ENCODE peak calls at places on chromosomes 3 and 15, in eight cellular contexts. One of them, this sample, is unnamed.

GRCh38 chr3:16528111-16528510 is 14.6 kb upstream of the RFTN1 start:
- DNase-seq in OCI-LY7: no peak
- DNase-seq in AG04450: no peak
- DNase-seq in SK-N-SH: no peak
- DNase-seq in uterus: no peak
- DNase-seq in heart left ventricle: no peak
- DNase-seq in choroid plexus epithelial cell: no peak
- DNase-seq in left ventricle myocardium inferior: no peak
- DNase-seq in this sample: no peak

GRCh38 chr15:77028451-77029165 is 33.7 kb downstream of the PSTPIP1 start:
- DNase-seq in OCI-LY7: no peak
- DNase-seq in AG04450: no peak
- DNase-seq in SK-N-SH: peak
- DNase-seq in uterus: no peak
- DNase-seq in heart left ventricle: peak
- DNase-seq in choroid plexus epithelial cell: no peak
- DNase-seq in left ventricle myocardium inferior: no peak
- DNase-seq in this sample: no peak

GRCh38 chr3:133301194-133301593 is 98.7 kb upstream of the BFSP2 start:
- DNase-seq in OCI-LY7: no peak
- DNase-seq in AG04450: peak
- DNase-seq in SK-N-SH: no peak
- DNase-seq in uterus: no peak
- DNase-seq in heart left ventricle: no peak
- DNase-seq in choroid plexus epithelial cell: peak
- DNase-seq in left ventricle myocardium inferior: no peak
- DNase-seq in this sample: no peak

GRCh38 chr3:63979093-63979492 is 44.2 kb downstream of the PSMD6 start:
- DNase-seq in OCI-LY7: no peak
- DNase-seq in AG04450: no peak
- DNase-seq in SK-N-SH: no peak
- DNase-seq in uterus: no peak
- DNase-seq in heart left ventricle: no peak
- DNase-seq in choroid plexus epithelial cell: peak
- DNase-seq in left ventricle myocardium inferior: no peak
- DNase-seq in this sample: peak

GRCh38 chr3:50594253-50594785 is 17.3 kb downstream of the CISH start:
- DNase-seq in OCI-LY7: no peak
- DNase-seq in AG04450: no peak
- DNase-seq in SK-N-SH: peak
- DNase-seq in uterus: no peak
- DNase-seq in heart left ventricle: no peak
- DNase-seq in choroid plexus epithelial cell: no peak
- DNase-seq in left ventricle myocardium inferior: no peak
- DNase-seq in this sample: no peak

GRCh38 chr3:170322501-170323328 is 34.8 kb upstream of the SKIL start:
- DNase-seq in OCI-LY7: no peak
- DNase-seq in AG04450: no peak
- DNase-seq in SK-N-SH: no peak
- DNase-seq in uterus: no peak
- DNase-seq in heart left ventricle: no peak
- DNase-seq in choroid plexus epithelial cell: peak
- DNase-seq in left ventricle myocardium inferior: no peak
- DNase-seq in this sample: no peak

GRCh38 chr3:134087046-134087974 is 57.6 kb upstream of the SLCO2A1 start:
- DNase-seq in OCI-LY7: no peak
- DNase-seq in AG04450: no peak
- DNase-seq in SK-N-SH: no peak
- DNase-seq in uterus: no peak
- DNase-seq in heart left ventricle: no peak
- DNase-seq in choroid plexus epithelial cell: peak
- DNase-seq in left ventricle myocardium inferior: no peak
- DNase-seq in this sample: no peak

GRCh38 chr3:195612075-195612800 is 28.5 kb upstream of the APOD start:
- DNase-seq in OCI-LY7: no peak
- DNase-seq in AG04450: no peak
- DNase-seq in SK-N-SH: no peak
- DNase-seq in uterus: peak
- DNase-seq in heart left ventricle: no peak
- DNase-seq in choroid plexus epithelial cell: no peak
- DNase-seq in left ventricle myocardium inferior: no peak
- DNase-seq in this sample: no peak

GRCh38 chr3:143918848-143919247 is 52.8 kb upstream of the DIPK2A start:
- DNase-seq in OCI-LY7: no peak
- DNase-seq in AG04450: no peak
- DNase-seq in SK-N-SH: no peak
- DNase-seq in uterus: no peak
- DNase-seq in heart left ventricle: no peak
- DNase-seq in choroid plexus epithelial cell: no peak
- DNase-seq in left ventricle myocardium inferior: no peak
- DNase-seq in this sample: no peak

GRCh38 chr15:60572462-60573214 is 93.7 kb upstream of the ICE2 start:
- DNase-seq in OCI-LY7: no peak
- DNase-seq in AG04450: no peak
- DNase-seq in SK-N-SH: no peak
- DNase-seq in uterus: no peak
- DNase-seq in heart left ventricle: no peak
- DNase-seq in choroid plexus epithelial cell: no peak
- DNase-seq in left ventricle myocardium inferior: no peak
- DNase-seq in this sample: no peak

GRCh38 chr3:147369231-147369630 is 37.1 kb downstream of the ZIC4 start:
- DNase-seq in OCI-LY7: no peak
- DNase-seq in AG04450: no peak
- DNase-seq in SK-N-SH: no peak
- DNase-seq in uterus: no peak
- DNase-seq in heart left ventricle: no peak
- DNase-seq in choroid plexus epithelial cell: no peak
- DNase-seq in left ventricle myocardium inferior: no peak
- DNase-seq in this sample: no peak

GRCh38 chr3:149339931-149340309 is 6.5 kb upstream of the TM4SF18 start:
- DNase-seq in OCI-LY7: no peak
- DNase-seq in AG04450: peak
- DNase-seq in SK-N-SH: no peak
- DNase-seq in uterus: peak
- DNase-seq in heart left ventricle: peak
- DNase-seq in choroid plexus epithelial cell: peak
- DNase-seq in left ventricle myocardium inferior: peak
- DNase-seq in this sample: peak

GRCh38 chr3:126354776-126355175 is 2.4 kb downstream of the KLF15 start:
- DNase-seq in OCI-LY7: no peak
- DNase-seq in AG04450: no peak
- DNase-seq in SK-N-SH: no peak
- DNase-seq in uterus: no peak
- DNase-seq in heart left ventricle: no peak
- DNase-seq in choroid plexus epithelial cell: no peak
- DNase-seq in left ventricle myocardium inferior: no peak
- DNase-seq in this sample: no peak

GRCh38 chr3:158522737-158523136 is 48.3 kb upstream of the MLF1 start:
- DNase-seq in OCI-LY7: no peak
- DNase-seq in AG04450: no peak
- DNase-seq in SK-N-SH: no peak
- DNase-seq in uterus: no peak
- DNase-seq in heart left ventricle: no peak
- DNase-seq in choroid plexus epithelial cell: peak
- DNase-seq in left ventricle myocardium inferior: no peak
- DNase-seq in this sample: no peak

GRCh38 chr3:124059580-124059979 is 67.7 kb upstream of the ROPN1 start:
- DNase-seq in OCI-LY7: no peak
- DNase-seq in AG04450: no peak
- DNase-seq in SK-N-SH: no peak
- DNase-seq in uterus: no peak
- DNase-seq in heart left ventricle: no peak
- DNase-seq in choroid plexus epithelial cell: peak
- DNase-seq in left ventricle myocardium inferior: no peak
- DNase-seq in this sample: no peak

GRCh38 chr3:183224581-183224980 is 28.5 kb upstream of the B3GNT5 start:
- DNase-seq in OCI-LY7: no peak
- DNase-seq in AG04450: no peak
- DNase-seq in SK-N-SH: no peak
- DNase-seq in uterus: no peak
- DNase-seq in heart left ventricle: no peak
- DNase-seq in choroid plexus epithelial cell: no peak
- DNase-seq in left ventricle myocardium inferior: no peak
- DNase-seq in this sample: no peak

GRCh38 chr15:85284497-85284896 is 95.9 kb upstream of the AKAP13 start:
- DNase-seq in OCI-LY7: peak
- DNase-seq in AG04450: no peak
- DNase-seq in SK-N-SH: no peak
- DNase-seq in uterus: no peak
- DNase-seq in heart left ventricle: no peak
- DNase-seq in choroid plexus epithelial cell: no peak
- DNase-seq in left ventricle myocardium inferior: no peak
- DNase-seq in this sample: no peak

GRCh38 chr15:43361313-43361903 is 9.4 kb downstream of the ZSCAN29 start:
- DNase-seq in OCI-LY7: no peak
- DNase-seq in AG04450: no peak
- DNase-seq in SK-N-SH: no peak
- DNase-seq in uterus: no peak
- DNase-seq in heart left ventricle: no peak
- DNase-seq in choroid plexus epithelial cell: no peak
- DNase-seq in left ventricle myocardium inferior: no peak
- DNase-seq in this sample: no peak

GRCh38 chr15:85672338-85673097 is 122.2 kb downstream of the KLHL25 start:
- DNase-seq in OCI-LY7: no peak
- DNase-seq in AG04450: no peak
- DNase-seq in SK-N-SH: no peak
- DNase-seq in uterus: no peak
- DNase-seq in heart left ventricle: no peak
- DNase-seq in choroid plexus epithelial cell: no peak
- DNase-seq in left ventricle myocardium inferior: no peak
- DNase-seq in this sample: no peak

GRCh38 chr3:137763594-137763938 is 549 bp upstream of the SOX14 start:
- DNase-seq in OCI-LY7: no peak
- DNase-seq in AG04450: no peak
- DNase-seq in SK-N-SH: peak
- DNase-seq in uterus: no peak
- DNase-seq in heart left ventricle: no peak
- DNase-seq in choroid plexus epithelial cell: no peak
- DNase-seq in left ventricle myocardium inferior: no peak
- DNase-seq in this sample: no peak
- H3K4me3 ChIP-seq in OCI-LY7: no peak
- H3K4me3 ChIP-seq in AG04450: no peak
- H3K4me3 ChIP-seq in SK-N-SH: no peak
- H3K4me3 ChIP-seq in uterus: no peak
- H3K4me3 ChIP-seq in heart left ventricle: no peak
- H3K4me3 ChIP-seq in choroid plexus epithelial cell: no peak
- H3K4me3 ChIP-seq in left ventricle myocardium inferior: peak
- H3K4me3 ChIP-seq in this sample: no peak

DNA sequence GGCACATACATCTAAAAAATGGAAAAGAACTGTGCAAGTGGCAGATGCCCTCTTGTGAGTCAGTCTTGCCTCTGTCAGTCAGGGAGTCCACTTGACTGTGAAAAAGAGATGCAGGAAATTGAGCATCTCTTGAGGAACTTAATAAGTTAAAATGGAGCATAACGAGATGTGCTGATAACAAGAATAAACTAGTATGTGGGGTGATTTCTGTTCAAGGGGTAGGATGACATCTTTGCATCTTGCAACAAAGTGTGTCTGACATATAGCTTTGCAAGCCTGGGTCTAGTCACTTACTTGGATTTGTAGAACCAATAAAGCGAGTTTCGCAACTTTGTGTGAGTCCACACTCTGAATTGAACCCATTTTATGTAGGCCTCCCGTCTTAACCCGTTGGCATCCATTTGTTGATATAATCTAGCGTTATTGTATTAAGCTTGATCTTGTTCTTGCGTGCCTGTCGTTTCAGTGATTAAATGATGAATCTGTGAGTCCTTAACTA is 2.2 kb downstream of the USP3 start:
- DNase-seq in OCI-LY7: peak
- DNase-seq in AG04450: no peak
- DNase-seq in SK-N-SH: no peak
- DNase-seq in uterus: no peak
- DNase-seq in heart left ventricle: no peak
- DNase-seq in choroid plexus epithelial cell: no peak
- DNase-seq in left ventricle myocardium inferior: no peak
- DNase-seq in this sample: no peak
- H3K4me3 ChIP-seq in OCI-LY7: peak
- H3K4me3 ChIP-seq in AG04450: peak
- H3K4me3 ChIP-seq in SK-N-SH: no peak
- H3K4me3 ChIP-seq in uterus: peak
- H3K4me3 ChIP-seq in heart left ventricle: peak
- H3K4me3 ChIP-seq in choroid plexus epithelial cell: no peak
- H3K4me3 ChIP-seq in left ventricle myocardium inferior: peak
- H3K4me3 ChIP-seq in this sample: peak

DNA sequence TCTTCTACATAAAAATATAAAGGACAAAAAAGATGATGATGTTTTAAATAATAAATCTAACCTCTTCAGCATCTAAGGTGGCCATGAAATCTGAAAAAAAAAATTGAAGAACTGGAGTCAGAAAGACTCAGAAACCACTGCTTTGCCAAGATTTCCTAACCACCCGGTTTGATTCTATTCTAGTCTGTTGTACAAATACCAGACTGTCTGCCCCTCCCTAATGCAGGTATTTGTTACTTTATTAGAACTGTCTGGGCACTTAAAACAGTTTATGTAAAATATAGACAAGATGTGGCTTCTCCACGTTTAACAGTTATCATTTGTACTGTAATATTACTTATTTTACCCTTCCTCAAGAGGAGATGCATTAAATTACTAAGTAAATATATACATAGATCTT is 48.8 kb downstream of the UACA start:
- DNase-seq in OCI-LY7: no peak
- DNase-seq in AG04450: no peak
- DNase-seq in SK-N-SH: no peak
- DNase-seq in uterus: no peak
- DNase-seq in heart left ventricle: no peak
- DNase-seq in choroid plexus epithelial cell: peak
- DNase-seq in left ventricle myocardium inferior: no peak
- DNase-seq in this sample: no peak
- H3K4me3 ChIP-seq in OCI-LY7: no peak
- H3K4me3 ChIP-seq in AG04450: no peak
- H3K4me3 ChIP-seq in SK-N-SH: no peak
- H3K4me3 ChIP-seq in uterus: no peak
- H3K4me3 ChIP-seq in heart left ventricle: peak
- H3K4me3 ChIP-seq in choroid plexus epithelial cell: no peak
- H3K4me3 ChIP-seq in left ventricle myocardium inferior: peak
- H3K4me3 ChIP-seq in this sample: peak

GRCh38 chr15:40038267-40038653 is 721 bp downstream of the SRP14 start:
- DNase-seq in OCI-LY7: no peak
- DNase-seq in AG04450: no peak
- DNase-seq in SK-N-SH: peak
- DNase-seq in uterus: no peak
- DNase-seq in heart left ventricle: no peak
- DNase-seq in choroid plexus epithelial cell: peak
- DNase-seq in left ventricle myocardium inferior: no peak
- DNase-seq in this sample: no peak

GRCh38 chr15:40040770-40041169 is 1.8 kb upstream of the SRP14 start:
- DNase-seq in OCI-LY7: no peak
- DNase-seq in AG04450: no peak
- DNase-seq in SK-N-SH: no peak
- DNase-seq in uterus: no peak
- DNase-seq in heart left ventricle: no peak
- DNase-seq in choroid plexus epithelial cell: no peak
- DNase-seq in left ventricle myocardium inferior: no peak
- DNase-seq in this sample: no peak

GRCh38 chr15:40042791-40043320 is 3.9 kb upstream of the SRP14 start:
- DNase-seq in OCI-LY7: no peak
- DNase-seq in AG04450: no peak
- DNase-seq in SK-N-SH: no peak
- DNase-seq in uterus: no peak
- DNase-seq in heart left ventricle: no peak
- DNase-seq in choroid plexus epithelial cell: no peak
- DNase-seq in left ventricle myocardium inferior: no peak
- DNase-seq in this sample: no peak

GRCh38 chr15:40038654-40039543 is at the start of gene SRP14:
- DNase-seq in OCI-LY7: peak
- DNase-seq in AG04450: peak
- DNase-seq in SK-N-SH: peak
- DNase-seq in uterus: peak
- DNase-seq in heart left ventricle: peak
- DNase-seq in choroid plexus epithelial cell: peak
- DNase-seq in left ventricle myocardium inferior: peak
- DNase-seq in this sample: peak

GRCh38 chr15:40040293-40040635 is 1.3 kb upstream of the SRP14 start:
- DNase-seq in OCI-LY7: no peak
- DNase-seq in AG04450: no peak
- DNase-seq in SK-N-SH: no peak
- DNase-seq in uterus: no peak
- DNase-seq in heart left ventricle: no peak
- DNase-seq in choroid plexus epithelial cell: no peak
- DNase-seq in left ventricle myocardium inferior: no peak
- DNase-seq in this sample: no peak
- H3K4me3 ChIP-seq in OCI-LY7: peak
- H3K4me3 ChIP-seq in AG04450: no peak
- H3K4me3 ChIP-seq in SK-N-SH: peak
- H3K4me3 ChIP-seq in uterus: no peak
- H3K4me3 ChIP-seq in heart left ventricle: no peak
- H3K4me3 ChIP-seq in choroid plexus epithelial cell: no peak
- H3K4me3 ChIP-seq in left ventricle myocardium inferior: peak
- H3K4me3 ChIP-seq in this sample: no peak